ENCODE peak calls at places on chromosome 18, in ten cellular contexts. V, P, D, Y, N, Q, H, R, O and U are unnamed samples.

GRCh38 chr18:22063077-22063476 is 106.3 kb upstream of the GATA6 start:
- DNase-seq in V (no peak), P (no peak), D (no peak), Y (no peak), N (no peak), Q (no peak), H (no peak), R (no peak), O (no peak), U (no peak)

GRCh38 chr18:4252840-4253239 is 202.3 kb downstream of the DLGAP1 start:
- DNase-seq in V (no peak), P (no peak), D (no peak), Y (no peak), N (no peak), Q (no peak), H (no peak), R (no peak), O (no peak), U (no peak)

GRCh38 chr18:53941601-53942335 is 282.7 kb downstream of the MBD2 start:
- DNase-seq in V (no peak), P (no peak), D (no peak), Y (no peak), N (no peak), Q (no peak), H (no peak), R (no peak), O (no peak), U (no peak)

GRCh38 chr18:9608728-9609127 is 5.6 kb downstream of the PPP4R1 start:
- DNase-seq in V (no peak), P (no peak), D (no peak), Y (no peak), N (no peak), Q (no peak), H (no peak), R (no peak), O (no peak), U (no peak)

GRCh38 chr18:7062844-7063243 is 54.8 kb downstream of the LAMA1 start:
- DNase-seq in V (no peak), P (no peak), D (no peak), Y (no peak), N (no peak), Q (no peak), H (no peak), R (no peak), O (no peak), U (no peak)

GRCh38 chr18:43303376-43303775 is 26.1 kb upstream of the SYT4 start:
- DNase-seq in V (no peak), P (no peak), D (no peak), Y (no peak), N (no peak), Q (peak; percentile 0), H (no peak), R (no peak), O (no peak), U (no peak)

GRCh38 chr18:3248670-3249359 is 1.2 kb downstream of the MYL12A start:
- DNase-seq in V (no peak), P (no peak), D (no peak), Y (no peak), N (no peak), Q (peak; percentile 69), H (no peak), R (peak; percentile 57), O (no peak), U (no peak)

GRCh38 chr18:21914739-21915319 is 174.2 kb downstream of the MIB1 start:
- DNase-seq in V (peak; percentile 10), P (no peak), D (no peak), Y (peak; percentile 7), N (no peak), Q (peak; percentile 73), H (no peak), R (no peak), O (no peak), U (peak; percentile 61)

GRCh38 chr18:79117380-79117779 is 48.2 kb downstream of the ATP9B start:
- DNase-seq in V (no peak), P (no peak), D (no peak), Y (no peak), N (no peak), Q (peak; percentile 36), H (no peak), R (no peak), O (no peak), U (no peak)

GRCh38 chr18:3612315-3612714 is 162.3 kb downstream of the TGIF1 start:
- DNase-seq in V (no peak), P (no peak), D (no peak), Y (no peak), N (no peak), Q (no peak), H (no peak), R (no peak), O (peak; percentile 25), U (no peak)

GRCh38 chr18:21167641-21168372 is 56.2 kb upstream of the ROCK1 start:
- DNase-seq in V (no peak), P (no peak), D (no peak), Y (no peak), N (no peak), Q (no peak), H (peak; percentile 88), R (no peak), O (no peak), U (no peak)

GRCh38 chr18:73458186-73458964 is 590.6 kb upstream of the NETO1 start:
- DNase-seq in V (no peak), P (no peak), D (no peak), Y (no peak), N (no peak), Q (no peak), H (no peak), R (no peak), O (no peak), U (no peak)

GRCh38 chr18:77124452-77124922 is 8.1 kb downstream of the MBP start:
- DNase-seq in V (no peak), P (no peak), D (no peak), Y (no peak), N (no peak), Q (no peak), H (no peak), R (peak; percentile 79), O (no peak), U (no peak)

GRCh38 chr18:49524951-49525350 is 36.9 kb upstream of the LIPG start:
- DNase-seq in V (no peak), P (no peak), D (no peak), Y (no peak), N (no peak), Q (no peak), H (no peak), R (no peak), O (no peak), U (no peak)

GRCh38 chr18:68791801-68792200 is 6.1 kb upstream of the CCDC102B start:
- DNase-seq in V (no peak), P (no peak), D (no peak), Y (no peak), N (no peak), Q (peak; percentile 22), H (no peak), R (no peak), O (no peak), U (no peak)

GRCh38 chr18:49114556-49114955 is 163.8 kb upstream of the SMAD7 start:
- DNase-seq in V (no peak), P (no peak), D (no peak), Y (no peak), N (no peak), Q (no peak), H (no peak), R (no peak), O (no peak), U (no peak)

GRCh38 chr18:48348739-48349138 is 60.4 kb downstream of the ZBTB7C start:
- DNase-seq in V (no peak), P (no peak), D (no peak), Y (no peak), N (no peak), Q (no peak), H (peak; percentile 46), R (no peak), O (no peak), U (no peak)

GRCh38 chr18:23207191-23207955 is 72.1 kb downstream of the CABLES1 start:
- DNase-seq in V (peak; percentile 60), P (no peak), D (no peak), Y (no peak), N (no peak), Q (peak; percentile 30), H (no peak), R (no peak), O (no peak), U (no peak)

GRCh38 chr18:47163241-47163640 is 12.9 kb downstream of the IER3IP1 start:
- DNase-seq in V (no peak), P (no peak), D (no peak), Y (no peak), N (peak; percentile 24), Q (peak; percentile 90), H (no peak), R (no peak), O (no peak), U (no peak)